ENCODE peak calls at places on chromosome 13, in seven cellular contexts. W is WTC11, L is neural crest cell, N is tibial nerve, A is GM13977, D is testis, K is fibroblast of lung. U is an unnamed sample.

GRCh38 chr13:62251734-62252133 is 836.1 kb upstream of the PCDH20 start:
- DNase-seq in W (no peak), L (no peak), N (no peak), A (no peak), D (no peak), K (no peak), U (no peak)

GRCh38 chr13:72839831-72840426 is 58.0 kb downstream of the PIBF1 start:
- DNase-seq in W (peak; percentile 61), L (peak; percentile 8), N (no peak), A (peak; percentile 54), D (peak; percentile 46), K (peak; percentile 37), U (no peak)

GRCh38 chr13:114339779-114340534 is 25.7 kb downstream of the CHAMP1 start:
- DNase-seq in W (no peak), L (no peak), N (no peak), A (no peak), D (peak; percentile 49), K (peak; percentile 26), U (no peak)

GRCh38 chr13:60627071-60627686 is 230.2 kb downstream of the TDRD3 start:
- DNase-seq in W (peak; percentile 75), L (peak; percentile 61), N (no peak), A (peak; percentile 24), D (peak; percentile 53), K (peak; percentile 25), U (no peak)

GRCh38 chr13:110421696-110422395 is 114.8 kb downstream of the COL4A2 start:
- DNase-seq in W (no peak), L (no peak), N (no peak), A (peak; percentile 28), D (no peak), K (peak; percentile 98), U (no peak)

GRCh38 chr13:49649244-49649962 is 21.1 kb downstream of the ARL11 start:
- DNase-seq in W (no peak), L (no peak), N (no peak), A (no peak), D (no peak), K (peak; percentile 41), U (no peak)

GRCh38 chr13:24267283-24267682 is 42.1 kb upstream of the C1QTNF9 start:
- DNase-seq in W (no peak), L (no peak), N (no peak), A (no peak), D (peak; percentile 34), K (peak; percentile 6), U (no peak)

GRCh38 chr13:84940167-84940566 is 859.1 kb downstream of the SLITRK6 start:
- DNase-seq in W (no peak), L (no peak), N (no peak), A (no peak), D (no peak), K (no peak), U (no peak)

GRCh38 chr13:98272549-98272948 is 95.5 kb upstream of the RNF113B start:
- DNase-seq in W (no peak), L (no peak), N (no peak), A (no peak), D (no peak), K (no peak), U (no peak)

GRCh38 chr13:61766667-61767058 is 351.0 kb upstream of the PCDH20 start:
- DNase-seq in W (no peak), L (no peak), N (no peak), A (no peak), D (no peak), K (no peak), U (no peak)

GRCh38 chr13:99740261-99740979 is 231.1 kb downstream of the ZIC5 start:
- DNase-seq in W (no peak), L (no peak), N (no peak), A (no peak), D (no peak), K (peak; percentile 13), U (no peak)

GRCh38 chr13:74662895-74663294 is 528.7 kb upstream of the KLF12 start:
- DNase-seq in W (no peak), L (no peak), N (no peak), A (no peak), D (peak; percentile 21), K (no peak), U (no peak)

GRCh38 chr13:99545979-99546378 is 44.7 kb downstream of the TM9SF2 start:
- DNase-seq in W (no peak), L (no peak), N (no peak), A (no peak), D (no peak), K (no peak), U (no peak)

GRCh38 chr13:23159587-23160240 is 21.1 kb upstream of the SGCG start:
- DNase-seq in W (peak; percentile 40), L (peak; percentile 17), N (no peak), A (peak; percentile 38), D (no peak), K (no peak), U (no peak)

DNA sequence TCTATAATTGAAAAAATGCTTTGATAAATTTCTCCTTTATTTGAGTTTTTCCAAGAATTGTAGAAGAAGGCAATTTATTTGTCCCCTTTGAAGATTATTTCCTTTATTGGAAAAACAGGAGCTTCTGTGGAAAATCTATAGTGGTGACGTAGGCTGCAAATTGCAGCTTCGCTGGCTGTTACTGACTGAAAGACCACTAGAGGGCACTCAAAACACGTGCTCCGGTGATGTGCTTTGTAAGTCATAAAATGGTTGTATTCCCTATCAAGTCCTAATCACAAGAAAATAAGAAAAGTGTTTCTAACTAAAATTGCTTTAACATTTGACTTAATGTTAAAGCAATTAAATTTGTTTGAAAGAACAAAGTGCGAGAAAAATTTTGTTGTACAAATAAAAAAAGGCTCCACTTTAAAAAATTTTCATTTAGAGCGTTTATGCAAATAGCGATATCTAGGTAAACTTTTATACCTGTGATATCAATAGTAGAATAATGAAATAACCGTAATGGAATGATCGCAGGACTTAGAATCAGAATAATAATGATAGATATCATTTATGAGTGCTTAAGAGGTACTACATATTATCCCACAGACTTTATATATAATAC is 638.2 kb upstream of the SPRY2 start:
- DNase-seq in W (peak; percentile 53), L (peak; percentile 26), N (no peak), A (peak; percentile 44), D (peak; percentile 71), K (peak; percentile 61), U (no peak)
- TF ChIP-seq CTCF in W (peak; percentile 78), L (peak; percentile 90), N (peak; percentile 55), A (peak; percentile 91), D (peak; percentile 27), K (peak; percentile 77), U (no peak)

GRCh38 chr13:91802957-91803356 is 404.5 kb downstream of the GPC5 start:
- DNase-seq in W (no peak), L (no peak), N (no peak), A (no peak), D (no peak), K (no peak), U (no peak)

GRCh38 chr13:91809161-91809560 is 410.7 kb downstream of the GPC5 start:
- DNase-seq in W (no peak), L (no peak), N (no peak), A (no peak), D (no peak), K (no peak), U (no peak)

GRCh38 chr13:91804724-91805123 is 406.3 kb downstream of the GPC5 start:
- DNase-seq in W (no peak), L (no peak), N (no peak), A (no peak), D (no peak), K (no peak), U (no peak)

DNA sequence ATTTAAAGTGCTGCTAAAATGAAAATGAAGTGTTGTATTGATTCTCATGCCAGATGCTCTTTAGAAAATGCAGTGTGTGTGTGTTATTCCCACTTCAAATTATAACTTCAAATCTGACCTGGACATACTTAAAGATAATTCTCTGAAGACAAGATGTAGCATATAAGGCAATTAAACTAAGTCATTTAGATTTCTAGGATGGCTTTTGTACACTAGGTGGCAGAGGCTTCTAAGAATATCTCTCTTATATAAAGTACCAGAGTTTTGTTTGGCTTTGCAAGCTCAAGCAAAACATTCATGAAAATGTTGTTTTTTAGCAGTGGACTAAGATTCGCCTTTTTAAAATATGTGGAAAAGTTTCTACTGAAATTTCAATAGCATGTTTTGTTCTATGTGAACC is 407.2 kb downstream of the GPC5 start:
- DNase-seq in W (no peak), L (no peak), N (no peak), A (no peak), D (no peak), K (no peak), U (no peak)
- TF ChIP-seq CTCF in W (no peak), L (peak; percentile 44), N (no peak), A (peak; percentile 16), D (no peak), K (no peak), U (no peak)

DNA sequence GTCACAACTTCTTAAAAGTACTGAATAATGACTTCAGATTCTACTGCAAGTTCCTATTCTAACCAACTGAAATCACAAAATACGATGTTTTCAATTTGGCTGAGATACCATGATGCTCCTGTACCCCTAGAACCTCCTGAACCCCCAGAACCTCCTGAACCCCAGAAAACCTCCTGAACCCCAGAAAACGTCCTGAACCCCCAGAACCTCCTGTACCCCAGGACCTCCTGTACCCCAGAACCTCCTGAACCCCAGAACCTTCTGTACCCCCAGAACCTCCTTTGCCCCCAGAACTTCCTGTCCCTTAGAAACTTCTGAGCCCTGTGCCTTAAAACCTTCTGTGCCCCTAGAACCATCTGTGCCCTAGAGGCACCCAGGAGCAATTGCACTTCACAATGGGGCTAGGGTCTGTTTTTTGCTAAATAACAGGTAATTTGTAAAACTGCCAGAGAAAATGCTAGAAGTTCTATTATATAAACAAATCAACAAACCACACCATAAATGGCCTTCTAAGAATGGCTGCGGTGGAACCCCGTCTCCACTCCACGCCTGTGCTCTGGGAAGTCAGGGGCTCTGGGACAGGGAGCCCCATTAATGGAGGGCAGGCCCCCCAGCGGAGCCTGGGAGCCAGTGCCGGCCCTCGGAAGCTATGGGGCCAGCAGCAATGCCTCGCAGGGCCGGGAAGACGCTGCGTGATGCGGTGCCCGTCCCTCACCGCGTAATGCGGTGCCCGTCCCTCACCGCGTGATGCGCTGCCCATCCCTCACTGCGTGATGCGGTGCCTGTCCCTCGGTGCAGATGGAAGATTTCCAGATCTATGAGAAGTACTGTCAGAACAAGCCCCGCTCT is 21.3 kb upstream of the F7 start:
- DNase-seq in W (no peak), L (no peak), N (no peak), A (no peak), D (no peak), K (no peak), U (no peak)
- TF ChIP-seq CTCF in W (no peak), L (peak; percentile 41), N (no peak), A (no peak), D (no peak), K (no peak), U (no peak)

DNA sequence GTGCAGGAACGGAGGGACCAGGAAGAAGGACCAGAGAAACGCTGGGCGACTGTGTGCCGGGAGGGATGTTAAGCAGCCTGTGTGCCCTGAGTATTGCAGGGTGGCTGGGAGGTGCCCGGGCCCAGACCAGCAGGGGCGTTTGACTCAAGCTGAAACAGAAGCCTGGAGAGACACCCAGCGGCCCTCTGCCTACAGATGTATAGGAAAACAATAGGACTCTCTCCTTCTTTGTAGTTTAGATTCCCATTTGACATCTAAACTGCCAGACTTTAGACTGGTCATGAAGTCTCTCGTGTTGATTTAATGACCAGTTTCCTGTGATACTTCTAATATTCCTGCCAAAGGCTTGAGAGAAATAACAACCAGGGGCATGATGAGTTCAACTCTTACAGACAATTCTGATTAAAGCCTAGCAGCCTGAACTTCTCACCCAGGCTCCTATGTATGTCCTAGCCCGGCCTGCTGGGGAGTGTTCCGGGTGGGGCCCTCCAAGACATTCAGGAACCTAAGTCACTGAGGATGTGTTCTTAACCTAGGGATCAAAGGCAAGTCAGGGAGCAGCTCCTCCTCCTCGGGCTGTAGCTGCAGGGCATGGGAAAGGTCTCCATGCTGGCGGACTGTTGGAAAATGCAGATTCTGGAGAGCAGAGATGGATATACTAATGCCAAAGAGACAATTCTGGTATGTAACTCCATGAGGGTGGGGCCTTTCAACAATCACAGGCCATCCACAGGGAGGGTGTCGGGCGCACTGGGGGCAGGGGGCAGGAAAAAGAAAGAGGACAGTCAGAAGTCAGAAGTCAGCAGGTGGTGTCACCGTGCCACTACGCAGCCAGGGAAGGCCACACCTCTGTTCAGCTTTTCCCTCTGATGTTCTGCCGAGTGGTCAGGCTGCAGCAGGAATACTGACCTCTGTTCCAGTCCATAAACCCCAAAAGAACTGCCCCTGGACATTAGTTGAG is 131.9 kb downstream of the STARD13 start:
- DNase-seq in W (no peak), L (no peak), N (no peak), A (no peak), D (no peak), K (peak; percentile 62), U (no peak)
- TF ChIP-seq CTCF in W (no peak), L (no peak), N (no peak), A (no peak), D (no peak), K (no peak), U (no peak)

U was measured in activated B cell treated with CpG ODN at 0.5 μM for 24 hours.